ENCODE peak calls at places on chromosomes 11 and 22, in five cellular contexts. E is fibroblast of lung, J is left ventricle myocardium inferior, R is B cell, S is mammary epithelial cell. I is an unnamed sample.
A peak's percentile ranks its signal among the peaks of the same experiment; 100 is the strongest.

GRCh38 chr11:34363363-34364084 is 5.7 kb upstream of the ABTB2 start:
- DNase-seq in E (no peak), J (no peak), R (no peak), S (no peak), I (no peak)

GRCh38 chr11:34492806-34493414 is 20.7 kb downstream of the ELF5 start:
- DNase-seq in E (peak; percentile 69), J (no peak), R (peak; percentile 44), S (peak; percentile 47), I (peak; percentile 76)

GRCh38 chr22:44442186-44442465 is 55.9 kb downstream of the RTL6 start:
- DNase-seq in E (no peak), J (no peak), R (no peak), S (no peak), I (no peak)

GRCh38 chr11:114774599-114775365 is 96.5 kb downstream of the NXPE2 start:
- DNase-seq in E (peak; percentile 38), J (no peak), R (no peak), S (peak; percentile 16), I (peak; percentile 70)

GRCh38 chr11:86099727-86100320 is 30.9 kb upstream of the PICALM start:
- DNase-seq in E (no peak), J (no peak), R (no peak), S (peak; percentile 86), I (peak; percentile 75)

GRCh38 chr22:35337932-35338331 is 38.2 kb downstream of the TOM1 start:
- DNase-seq in E (no peak), J (no peak), R (no peak), S (no peak), I (no peak)

GRCh38 chr11:45390407-45390806 is 104.3 kb upstream of the SYT13 start:
- DNase-seq in E (no peak), J (no peak), R (no peak), S (no peak), I (no peak)

GRCh38 chr11:115317428-115318185 is 186.6 kb downstream of the CADM1 start:
- DNase-seq in E (peak; percentile 68), J (no peak), R (no peak), S (no peak), I (no peak)

GRCh38 chr11:134153147-134153905 is 70.4 kb downstream of the NCAPD3 start:
- DNase-seq in E (no peak), J (no peak), R (no peak), S (no peak), I (no peak)

GRCh38 chr11:18731949-18732821 is 6.2 kb upstream of the IGSF22 start:
- DNase-seq in E (peak; percentile 47), J (peak; percentile 55), R (peak; percentile 80), S (peak; percentile 24), I (peak; percentile 46)

GRCh38 chr22:46278656-46279645 is 11.1 kb downstream of the TTC38 start:
- DNase-seq in E (no peak), J (no peak), R (no peak), S (no peak), I (no peak)

DNA sequence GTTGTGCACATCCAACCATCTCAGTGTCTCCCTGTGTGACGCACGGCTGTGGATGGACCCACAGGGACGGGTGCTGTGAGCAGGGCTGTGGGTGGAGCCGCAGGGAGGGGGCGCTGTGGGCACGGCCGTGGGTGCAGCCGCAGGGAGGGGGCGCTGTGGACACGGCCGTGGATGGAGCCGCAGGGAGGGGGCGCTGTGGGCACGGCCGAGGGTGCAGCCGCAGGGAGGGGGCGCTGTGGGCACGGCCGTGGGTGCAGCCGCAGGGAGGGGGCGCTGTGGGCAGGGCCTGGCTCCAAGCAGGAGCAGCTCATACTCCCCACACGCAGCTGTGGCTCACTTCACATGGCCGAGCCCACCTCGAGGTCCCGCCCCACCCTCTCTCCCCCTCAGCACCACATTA is 6.0 kb upstream of the MAPK11 start:
- DNase-seq in E (peak; percentile 51), J (peak; percentile 68), R (peak; percentile 77), S (no peak), I (no peak)
- TF ChIP-seq CTCF in E (peak; percentile 22), J (peak; percentile 67), R (peak; percentile 64), S (peak; percentile 40), I (peak; percentile 64)

GRCh38 chr22:18984564-18984963 is 48.5 kb upstream of the PRODH start:
- DNase-seq in E (no peak), J (no peak), R (no peak), S (no peak), I (no peak)

GRCh38 chr22:18990355-18991137 is 54.5 kb upstream of the PRODH start:
- DNase-seq in E (no peak), J (no peak), R (no peak), S (no peak), I (no peak)

GRCh38 chr22:18988958-18989357 is 52.9 kb upstream of the PRODH start:
- DNase-seq in E (no peak), J (no peak), R (no peak), S (no peak), I (no peak)

GRCh38 chr22:18985761-18986160 is 49.7 kb upstream of the PRODH start:
- DNase-seq in E (no peak), J (no peak), R (no peak), S (no peak), I (no peak)

DNA sequence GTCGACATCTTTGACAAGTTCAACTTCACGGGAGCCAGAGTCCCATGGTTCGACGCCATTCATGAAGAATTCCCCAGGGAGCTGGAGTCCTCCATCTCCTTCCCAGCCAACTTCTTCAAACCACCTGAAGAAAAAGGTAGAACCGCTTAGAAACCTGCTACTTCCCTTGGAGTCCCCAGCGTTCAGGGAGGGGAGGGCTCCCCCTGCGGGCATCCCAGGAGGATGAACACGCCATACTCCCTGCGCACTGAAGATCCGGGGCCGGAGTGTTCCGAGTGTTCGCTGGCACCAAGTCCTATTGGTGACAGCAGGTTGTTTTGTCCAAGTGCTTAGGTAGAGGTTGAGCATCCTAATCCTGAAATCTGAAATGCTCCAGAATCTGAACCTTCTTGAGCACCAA is 51.7 kb upstream of the PRODH start:
- DNase-seq in E (peak; percentile 6), J (no peak), R (no peak), S (no peak), I (no peak)
- TF ChIP-seq CTCF in E (peak; percentile 47), J (peak; percentile 26), R (no peak), S (no peak), I (no peak)

GRCh38 chr11:93921695-93922468 is 71.5 kb upstream of the VSTM5 start:
- DNase-seq in E (peak; percentile 72), J (no peak), R (no peak), S (peak; percentile 68), I (peak; percentile 84)
- TF ChIP-seq CTCF in E (peak; percentile 87), J (peak; percentile 69), R (no peak), S (peak; percentile 96), I (peak; percentile 78)

GRCh38 chr11:57203882-57204281 is 22.1 kb downstream of the LRRC55 start:
- DNase-seq in E (no peak), J (no peak), R (no peak), S (no peak), I (no peak)
- TF ChIP-seq CTCF in E (no peak), J (no peak), R (no peak), S (no peak), I (no peak)

DNA sequence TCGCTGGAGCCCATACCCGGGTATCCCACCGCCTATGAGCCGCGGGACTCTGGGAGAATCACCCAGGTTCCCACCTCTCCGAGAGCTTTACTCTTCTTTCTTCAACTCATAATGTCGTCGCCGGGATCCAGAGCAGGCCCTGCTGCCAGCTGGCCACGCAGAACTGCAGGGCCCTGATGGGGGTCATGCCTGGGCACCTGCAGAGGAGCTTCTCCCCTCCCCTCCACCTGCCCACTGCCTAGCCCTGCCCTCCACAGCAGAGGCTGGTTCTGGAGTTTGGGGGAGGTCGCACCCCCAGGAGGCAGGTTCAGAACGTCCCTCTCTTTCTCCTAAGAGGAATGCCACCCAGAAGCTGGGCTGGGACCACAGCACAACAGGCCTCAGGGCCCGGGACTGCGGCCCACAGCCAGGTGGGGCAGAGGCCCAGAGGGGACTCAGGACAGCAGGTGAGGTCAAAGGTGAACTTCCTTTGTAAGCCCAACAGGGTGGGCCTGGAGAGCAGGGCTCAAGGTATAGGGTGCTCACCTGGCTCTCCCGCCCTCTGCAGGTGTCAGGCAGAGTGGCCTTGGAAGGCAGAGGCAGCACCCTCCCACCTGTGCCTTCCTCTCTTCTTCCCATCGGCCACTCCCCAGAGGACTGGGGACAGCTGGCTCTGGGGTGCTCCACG is 1.9 kb downstream of the SLC25A45 start:
- DNase-seq in E (no peak), J (no peak), R (no peak), S (no peak), I (no peak)
- TF ChIP-seq CTCF in E (no peak), J (no peak), R (no peak), S (no peak), I (no peak)

GRCh38 chr11:67583319-67584204 is at the start of gene GSTP1:
- DNase-seq in E (peak; percentile 90), J (peak; percentile 94), R (peak; percentile 83), S (peak; percentile 84), I (peak; percentile 89)
- TF ChIP-seq CTCF in E (peak; percentile 44), J (peak; percentile 89), R (peak; percentile 71), S (peak; percentile 28), I (peak; percentile 58)

GRCh38 chr11:118901494-118902335 is 18.0 kb downstream of the CXCR5 start:
- DNase-seq in E (peak; percentile 20), J (no peak), R (no peak), S (no peak), I (no peak)

GRCh38 chr11:118899296-118899688 is 15.6 kb downstream of the CXCR5 start:
- DNase-seq in E (no peak), J (no peak), R (no peak), S (no peak), I (no peak)

GRCh38 chr11:118898400-118899295 is 15.0 kb downstream of the CXCR5 start:
- DNase-seq in E (no peak), J (no peak), R (peak; percentile 53), S (no peak), I (no peak)

GRCh38 chr11:118900535-118901384 is 17.1 kb downstream of the CXCR5 start:
- DNase-seq in E (no peak), J (no peak), R (no peak), S (no peak), I (no peak)

DNA sequence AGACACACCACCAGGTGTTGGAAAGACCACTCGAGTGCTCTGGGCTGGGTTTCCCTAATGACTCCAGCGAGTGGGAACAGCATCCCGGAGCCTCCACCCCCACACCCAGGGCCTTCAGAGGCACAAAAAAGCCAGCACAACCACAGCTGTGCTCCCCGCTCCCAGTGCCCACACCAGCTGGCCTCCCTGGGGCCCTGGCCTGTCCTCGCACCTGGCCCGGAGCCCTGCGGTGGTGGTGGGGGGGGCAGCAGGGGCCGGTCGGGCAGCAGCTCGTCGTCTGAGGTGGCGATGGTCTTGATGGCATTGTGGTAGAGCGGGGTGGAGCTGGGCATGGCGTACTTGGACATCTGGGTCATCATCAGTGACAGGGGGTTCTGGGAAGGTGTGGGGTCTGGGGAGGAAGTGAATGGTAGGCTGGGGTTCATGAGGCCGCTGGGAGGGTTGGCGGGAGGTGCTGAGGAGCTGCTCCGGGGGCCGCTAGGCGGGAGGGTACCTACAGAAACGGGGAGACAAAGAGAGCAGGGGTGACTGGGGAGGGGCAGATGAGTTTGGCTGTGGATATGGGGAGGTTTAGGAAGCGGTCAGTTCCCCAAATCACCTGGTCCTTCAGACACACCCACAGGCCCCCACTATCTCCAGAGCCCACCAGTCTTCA is 16.1 kb downstream of the CXCR5 start:
- DNase-seq in E (no peak), J (no peak), R (peak; percentile 13), S (no peak), I (no peak)
- TF ChIP-seq CTCF in E (no peak), J (no peak), R (no peak), S (no peak), I (no peak)

I was measured in MCF 10A.